ENCODE peak calls at places on chromosomes 11 and 22, in seven cellular contexts. U, J, T, H, L, N and K are unnamed samples. For H3K36me3, the result is how much of the 10 kb centered on the place peaks cover.

GRCh38 chr11:17343907-17344306 is 7.7 kb upstream of the NCR3LG1 start:
- DNase-seq in L (no peak), H (no peak), J (peak), T (no peak), U (no peak), N (peak), K (no peak)

GRCh38 chr22:19180234-19180633 is 1.7 kb upstream of the SLC25A1 start:
- DNase-seq in T (no peak), L (no peak), U (no peak), J (no peak), N (no peak), H (no peak), K (no peak)

GRCh38 chr22:37816543-37817180 is 6.5 kb upstream of the GALR3 start:
- DNase-seq in N (no peak), L (no peak), J (no peak), U (no peak), T (no peak), H (no peak), K (no peak)

GRCh38 chr22:38429460-38430128 is 25.4 kb downstream of the KCNJ4 start:
- DNase-seq in J (peak), U (no peak), T (no peak), L (no peak), N (no peak), H (no peak), K (no peak)

GRCh38 chr11:4626207-4627105 is 10.8 kb upstream of the OR51D1 start:
- DNase-seq in U (peak), H (peak), T (peak), N (peak), L (no peak), J (peak), K (no peak)

GRCh38 chr11:61693897-61694840 is 14.0 kb downstream of the DAGLA start:
- DNase-seq in L (no peak), J (no peak), N (no peak), U (no peak), H (peak), T (peak), K (no peak)

GRCh38 chr11:95991545-95991944 is 67.6 kb upstream of the MTMR2 start:
- DNase-seq in H (no peak), U (no peak), T (no peak), J (no peak), L (no peak), N (no peak), K (no peak)

GRCh38 chr22:49240472-49240871 is 587.2 kb downstream of the BRD1 start:
- DNase-seq in T (no peak), J (no peak), L (no peak), U (no peak), H (no peak), N (no peak), K (no peak)

GRCh38 chr11:110565344-110565684 is 135.6 kb downstream of the FDX1 start:
- DNase-seq in H (no peak), J (peak), L (no peak), T (no peak), U (no peak), N (peak), K (no peak)

GRCh38 chr22:28894320-28894719 is 10.9 kb downstream of the ZNRF3 start:
- DNase-seq in H (peak), L (no peak), J (no peak), T (no peak), U (no peak), N (peak), K (no peak)

GRCh38 chr11:1220941-1221721 is 1.7 kb upstream of the MUC5B start:
- DNase-seq in J (no peak), T (peak), H (peak), L (peak), U (peak), N (peak), K (no peak)

GRCh38 chr22:22076937-22077703 is 94.5 kb upstream of the TOP3B start:
- DNase-seq in L (no peak), U (no peak), H (no peak), J (peak), T (no peak), N (no peak), K (no peak)

GRCh38 chr11:45654242-45654641 is 11.2 kb downstream of the CHST1 start:
- DNase-seq in T (peak), J (no peak), N (peak), U (no peak), H (no peak), L (peak), K (no peak)

GRCh38 chr11:6319879-6320410 is 356 bp downstream of the CAVIN3 start:
- DNase-seq in J (peak), U (no peak), L (peak), H (peak), T (peak), N (peak), K (peak)

GRCh38 chr11:106920899-106921504 is 97.3 kb downstream of the GUCY1A2 start:
- DNase-seq in T (no peak), H (no peak), L (no peak), U (no peak), J (peak), N (no peak), K (no peak)

GRCh38 chr11:59223611-59224010 is 10.9 kb upstream of the MPEG1 start:
- DNase-seq in H (no peak), L (no peak), U (no peak), J (peak), N (no peak), T (no peak), K (no peak)

GRCh38 chr11:93605638-93606037 is 55.8 kb upstream of the CEP295 start:
- DNase-seq in U (no peak), H (no peak), N (no peak), T (no peak), J (no peak), L (no peak), K (no peak)

DNA sequence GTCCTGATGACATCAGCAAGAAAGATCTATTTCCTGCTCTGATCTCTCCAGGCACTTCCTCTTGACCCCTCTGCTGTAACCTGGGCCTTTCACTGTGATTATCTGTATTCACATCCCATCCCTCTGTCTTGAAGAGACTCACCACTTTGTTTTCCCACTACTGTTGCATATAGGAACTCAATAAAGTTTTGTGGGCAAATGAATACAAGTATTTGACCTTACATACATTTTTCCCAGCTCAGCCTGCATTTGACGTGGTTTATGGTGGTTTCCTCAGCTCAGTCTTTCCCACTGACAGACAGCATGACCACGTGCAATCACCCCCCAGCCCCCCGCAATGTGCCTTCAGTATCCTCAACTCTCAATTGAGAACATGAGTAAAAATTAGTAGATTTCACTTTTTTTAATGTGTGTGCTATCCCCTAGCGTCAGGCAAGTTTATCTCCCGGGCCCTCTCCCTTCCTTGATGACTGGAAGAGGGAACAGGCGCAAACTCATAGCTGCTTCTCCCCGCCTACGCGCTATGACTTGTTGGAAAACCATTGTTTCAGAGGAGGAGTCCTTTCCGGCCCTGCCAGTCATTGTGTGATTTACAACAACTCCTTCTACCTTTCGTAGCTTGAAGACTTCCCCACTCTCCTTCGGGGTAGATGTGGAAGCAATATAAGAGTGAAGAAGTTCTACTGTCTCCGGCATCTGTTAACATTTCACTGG is 498.5 kb downstream of the NTM start:
- DNase-seq in J (no peak), N (no peak), U (no peak), T (no peak), H (no peak), L (no peak), K (no peak)
- TF ChIP-seq CTCF in J (no peak), N (no peak), U (no peak), T (no peak), H (no peak), L (no peak), K (no peak)

GRCh38 chr11:36288442-36289225 is 590 bp downstream of the COMMD9 start:
- DNase-seq in L (no peak), H (no peak), T (no peak), U (no peak), N (peak), J (peak), K (no peak)
- H3K27ac ChIP-seq in L (peak), H (no peak), T (peak), U (peak), N (no peak), J (peak), K (no peak)

DNA sequence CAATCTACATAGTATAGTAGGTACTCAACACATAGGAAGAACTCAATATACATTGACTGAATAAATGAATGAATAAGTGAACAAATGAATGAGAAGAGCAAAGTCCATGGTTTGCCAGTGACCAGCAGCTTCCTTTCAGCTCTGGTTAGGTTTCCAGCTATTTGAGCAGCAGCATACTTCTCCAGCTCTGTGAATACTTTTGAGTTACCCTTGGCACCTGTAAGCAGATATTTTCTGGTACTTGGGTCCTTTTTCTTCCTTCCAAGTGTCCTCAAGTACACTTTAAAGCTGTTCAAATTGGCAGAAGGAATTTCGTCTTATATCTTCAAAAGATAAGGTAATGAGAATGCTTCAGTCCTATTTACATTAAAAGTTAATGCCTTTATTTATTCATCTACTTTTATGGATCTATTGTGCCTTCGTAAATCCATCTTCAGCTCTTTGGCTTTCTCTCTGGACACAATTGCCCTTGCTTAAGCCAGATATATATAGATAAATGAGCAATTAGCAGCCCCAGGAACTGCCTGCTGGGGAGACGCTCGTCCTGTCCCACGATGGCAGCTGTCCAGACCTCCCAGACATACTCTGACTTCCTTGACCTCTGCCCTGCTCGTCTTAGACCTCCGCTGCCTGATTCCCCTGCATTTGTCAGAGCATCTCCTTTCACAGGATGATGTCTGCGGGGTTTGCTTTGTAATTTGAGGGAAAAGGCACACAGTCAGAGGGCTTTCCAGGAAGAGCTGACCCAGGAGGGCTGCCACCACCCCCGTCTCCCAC is 926.3 kb downstream of the OPCML start:
- DNase-seq in H (no peak), J (no peak), T (no peak), N (no peak), L (no peak), U (no peak), K (no peak)
- H3K36me3 ChIP-seq in H (under half), J (under half), T (under half), N (under half), L (under half), U (under half), K (under half)

GRCh38 chr11:119995730-119996491 is 142.0 kb downstream of the TRIM29 start:
- DNase-seq in H (no peak), L (no peak), N (no peak), J (no peak), T (no peak), U (no peak), K (no peak)

GRCh38 chr11:119992171-119993051 is 145.5 kb downstream of the TRIM29 start:
- DNase-seq in L (no peak), H (no peak), N (no peak), U (no peak), T (no peak), J (no peak), K (no peak)

GRCh38 chr11:119991022-119991404 is 146.9 kb downstream of the TRIM29 start:
- DNase-seq in H (no peak), N (no peak), U (no peak), J (no peak), T (no peak), L (no peak), K (no peak)

GRCh38 chr11:119991669-119992068 is 146.2 kb downstream of the TRIM29 start:
- DNase-seq in U (no peak), N (no peak), T (no peak), L (no peak), H (no peak), J (no peak), K (no peak)

DNA sequence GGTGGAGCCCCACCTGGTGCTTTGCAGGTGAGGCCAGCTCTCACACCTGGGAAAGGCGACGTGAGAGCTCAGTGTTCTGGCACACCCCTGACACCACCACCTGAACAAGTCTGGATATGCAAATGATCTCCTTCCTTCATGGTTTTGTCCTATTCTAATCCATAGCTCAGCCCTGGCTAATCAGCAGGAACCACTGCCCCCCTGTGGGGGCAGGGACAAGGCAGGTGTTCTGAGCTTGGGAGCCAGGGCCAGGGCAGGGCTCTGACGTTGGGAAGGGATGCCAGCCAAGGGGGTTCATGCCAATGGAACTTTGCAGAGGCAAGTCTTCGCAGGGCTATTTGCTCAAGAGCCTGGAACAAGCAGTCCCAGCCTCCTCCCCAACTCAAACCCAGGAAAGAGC is 144.2 kb downstream of the TRIM29 start:
- DNase-seq in H (peak), L (no peak), U (no peak), T (no peak), N (no peak), J (no peak), K (no peak)
- TF ChIP-seq CTCF in H (no peak), L (no peak), U (no peak), T (no peak), N (peak), J (no peak), K (no peak)